ENCODE peak calls at places on chromosomes 6 and 20, in six cellular contexts. J, X, C, U, N and P are unnamed samples.

GRCh38 chr6:14200047-14200446 is 82.5 kb downstream of the CD83 start:
- DNase-seq in U (no peak), J (peak), X (no peak), N (peak), C (peak), P (no peak)

GRCh38 chr6:32622545-32623401 is 14.4 kb upstream of the HLA-DQA1 start:
- DNase-seq in J (peak), X (peak), U (peak), C (peak), N (peak), P (no peak)

GRCh38 chr20:50304883-50305635 is 114.4 kb downstream of the CEBPB start:
- DNase-seq in C (peak), J (peak), U (no peak), N (peak), X (no peak), P (peak)

GRCh38 chr20:25148181-25148981 is 47.1 kb upstream of the ENTPD6 start:
- DNase-seq in U (peak), N (peak), X (no peak), J (peak), C (peak), P (peak)

GRCh38 chr6:13453771-13454251 is 33.6 kb downstream of the GFOD1 start:
- DNase-seq in U (no peak), N (peak), J (peak), X (no peak), C (peak), P (no peak)

GRCh38 chr6:33072508-33073100 is 845 bp downstream of the HLA-DPA1 start:
- DNase-seq in C (no peak), U (no peak), J (no peak), N (no peak), X (no peak), P (no peak)

GRCh38 chr6:170128811-170129681 is 161.8 kb downstream of the DLL1 start:
- DNase-seq in J (no peak), C (no peak), U (no peak), N (no peak), X (no peak), P (peak)

GRCh38 chr6:93902517-93902916 is 483.2 kb upstream of the EPHA7 start:
- DNase-seq in X (no peak), U (no peak), C (no peak), N (no peak), J (no peak), P (no peak)

GRCh38 chr6:168088161-168089106 is 9.4 kb upstream of the FRMD1 start:
- DNase-seq in X (peak), J (peak), C (peak), N (peak), U (no peak), P (no peak)

GRCh38 chr6:79604583-79605037 is 26.5 kb upstream of the SH3BGRL2 start:
- DNase-seq in U (no peak), X (no peak), C (peak), J (peak), N (peak), P (no peak)

GRCh38 chr20:34983995-34984735 is 28.5 kb downstream of the MYH7B start:
- DNase-seq in J (no peak), X (no peak), C (no peak), N (no peak), U (no peak), P (no peak)

GRCh38 chr6:166786704-166787293 is 159.7 kb upstream of the RPS6KA2 start:
- DNase-seq in J (peak), C (peak), N (peak), X (peak), U (no peak), P (peak)

GRCh38 chr20:19827818-19828217 is 69.8 kb downstream of the RIN2 start:
- DNase-seq in J (no peak), X (no peak), U (no peak), C (no peak), N (no peak), P (no peak)

GRCh38 chr20:45318948-45319347 is 10.8 kb upstream of the MATN4 start:
- DNase-seq in J (no peak), U (no peak), X (no peak), N (no peak), C (no peak), P (no peak)

GRCh38 chr6:168035661-168036616 is 38.5 kb downstream of the KIF25 start:
- DNase-seq in U (no peak), C (peak), X (peak), N (peak), J (peak), P (no peak)

GRCh38 chr6:134797400-134798113 is 152.3 kb downstream of the ALDH8A1 start:
- DNase-seq in C (no peak), X (peak), N (no peak), J (no peak), U (no peak), P (no peak)

GRCh38 chr20:2800590-2801458 is at the start of gene CPXM1:
- DNase-seq in U (no peak), C (no peak), J (no peak), X (peak), N (no peak), P (no peak)
- H3K4me3 ChIP-seq in U (peak), C (no peak), J (peak), X (peak), N (peak), P (no peak)

DNA sequence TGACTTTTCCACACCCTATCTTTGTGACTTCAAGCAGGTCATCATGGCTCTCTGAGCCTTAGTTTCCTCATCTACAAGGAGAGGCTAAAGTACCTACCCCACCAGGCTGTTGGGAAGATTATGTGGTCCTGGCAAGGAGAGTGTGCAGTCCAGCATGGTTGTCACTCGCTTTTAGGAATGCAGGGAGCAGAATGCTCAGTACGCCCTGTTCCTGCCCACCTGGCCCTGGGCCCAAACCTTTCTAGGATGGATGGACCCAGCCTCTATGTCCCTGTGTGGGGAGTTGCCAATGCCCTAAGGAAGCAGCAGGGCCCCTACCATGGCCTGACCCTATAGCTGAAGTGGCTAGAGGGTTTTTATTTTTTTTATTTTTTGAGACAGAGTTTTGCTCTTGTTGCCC is 2.0 kb downstream of the CLPSL2 start:
- DNase-seq in X (no peak), J (no peak), N (no peak), C (no peak), U (no peak), P (no peak)
- H3K27ac ChIP-seq in X (no peak), J (no peak), N (no peak), C (no peak), U (no peak), P (no peak)

GRCh38 chr6:5751525-5752252 is 255.0 kb downstream of the NRN1 start:
- DNase-seq in J (peak), C (peak), U (no peak), N (peak), X (no peak), P (no peak)
- H3K4me3 ChIP-seq in J (no peak), C (no peak), U (no peak), N (peak), X (peak), P (no peak)

GRCh38 chr6:95777338-95777737 is 200.0 kb downstream of the MANEA start:
- DNase-seq in U (no peak), X (no peak), J (no peak), N (no peak), C (no peak), P (no peak)
- H3K27ac ChIP-seq in U (no peak), X (no peak), J (no peak), N (no peak), C (no peak), P (no peak)

GRCh38 chr6:159952289-159953005 is 16.4 kb upstream of the IGF2R start:
- DNase-seq in N (no peak), C (no peak), U (no peak), X (no peak), J (no peak), P (no peak)
- H3K4me3 ChIP-seq in N (no peak), C (no peak), U (no peak), X (no peak), J (no peak), P (no peak)

GRCh38 chr6:75222261-75222660 is 16.4 kb upstream of the COL12A1 start:
- DNase-seq in U (no peak), C (no peak), X (no peak), N (no peak), J (no peak), P (no peak)
- H3K27ac ChIP-seq in U (no peak), C (no peak), X (no peak), N (no peak), J (no peak), P (no peak)

GRCh38 chr6:111870751-111871064 is 2.5 kb downstream of the FYN start:
- DNase-seq in X (no peak), N (peak), U (no peak), J (no peak), C (no peak), P (no peak)
- H3K4me3 ChIP-seq in X (no peak), N (peak), U (peak), J (no peak), C (no peak), P (peak)

DNA sequence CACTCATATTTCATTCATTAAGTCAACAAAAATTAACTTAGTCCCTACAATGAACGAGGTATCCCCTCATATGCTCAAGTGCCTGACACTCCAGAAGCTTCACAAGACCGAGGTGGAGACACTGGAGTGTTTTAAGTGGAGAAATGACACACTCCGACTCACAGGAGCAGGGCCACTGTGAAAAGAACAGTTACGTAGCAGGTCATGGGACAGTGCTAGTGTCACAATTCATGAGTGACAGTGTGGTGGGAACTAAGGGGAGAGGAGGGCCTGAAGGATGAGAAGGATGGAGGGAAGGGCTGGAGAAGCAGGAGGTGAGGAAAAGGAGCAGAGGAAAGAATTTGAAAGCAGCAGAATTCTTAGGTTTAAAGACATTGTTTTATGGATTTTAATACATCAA is 1.3 kb upstream of the HLA-A start:
- DNase-seq in C (no peak), J (no peak), X (no peak), U (peak), N (no peak), P (no peak)
- H3K27ac ChIP-seq in C (no peak), J (no peak), X (no peak), U (peak), N (no peak), P (peak)